ENCODE peak calls at places on chromosomes 2 and 18, in eight cellular contexts. J is nephron progenitor cell; G is T1000; I is stimulated activated CD4-positive, alpha-beta T cell treated with anti-CD3 and anti-CD28 coated beads, Interleukin-2, amount 100 ng/mL, for 24 hours; T is NCI-H2107; C is GOT3; M is cerebellar cortex; A is OCI-M1. V is an unnamed sample.

GRCh38 chr18:11906926-11907874 is 917 bp downstream of the MPPE1 start:
- DNase-seq in M (peak; percentile 6), C (no peak), J (no peak), G (no peak), T (no peak), I (no peak), A (no peak), V (no peak)

GRCh38 chr2:19806131-19806530 is 95.7 kb downstream of the TTC32 start:
- DNase-seq in C (no peak), I (no peak), G (no peak), J (no peak), M (no peak), A (no peak), T (no peak), V (no peak)

GRCh38 chr2:30268296-30268871 is 37.0 kb downstream of the LBH start:
- DNase-seq in G (no peak), T (no peak), J (no peak), C (no peak), M (peak; percentile 6), I (no peak), A (no peak), V (no peak)

GRCh38 chr18:63444567-63444966 is 22.3 kb upstream of the VPS4B start:
- DNase-seq in A (peak; percentile 15), C (no peak), G (no peak), M (no peak), J (no peak), T (no peak), I (no peak), V (no peak)

GRCh38 chr2:204542967-204543608 is 2.2 kb upstream of the PARD3B start:
- DNase-seq in A (no peak), I (no peak), T (no peak), M (no peak), G (peak; percentile 6), C (no peak), J (no peak), V (no peak)

GRCh38 chr2:63849381-63850203 is 7.9 kb downstream of the UGP2 start:
- DNase-seq in G (no peak), C (no peak), J (no peak), M (no peak), I (no peak), T (no peak), A (peak; percentile 40), V (no peak)

GRCh38 chr2:241002275-241003046 is 4.0 kb downstream of the SNED1 start:
- DNase-seq in T (no peak), J (no peak), A (no peak), C (no peak), I (no peak), M (no peak), G (no peak), V (no peak)

GRCh38 chr2:230871361-230872150 is 6.8 kb downstream of the ITM2C start:
- DNase-seq in T (no peak), C (no peak), G (no peak), J (no peak), I (no peak), M (no peak), A (no peak), V (no peak)

GRCh38 chr2:165725421-165725820 is 68.6 kb downstream of the GALNT3 start:
- DNase-seq in M (no peak), J (no peak), C (no peak), I (no peak), G (no peak), T (no peak), A (no peak), V (no peak)

V was measured in DMS 273 treated with DMSO at 0.1 percent for 48 hours.